ENCODE peak calls at places on chromosomes 6 and 20, in four cellular contexts. One of them, this sample, is unnamed.

GRCh38 chr20:8066662-8067061 is 47.1 kb upstream of the TMX4 start:
- DNase-seq in GM12878: no peak
- DNase-seq in IMR-90: no peak
- DNase-seq in HepG2: no peak
- DNase-seq in this sample: no peak

GRCh38 chr6:104601008-104601745 is 258.5 kb downstream of the HACE1 start:
- DNase-seq in HepG2: no peak
- DNase-seq in GM12878: no peak
- DNase-seq in IMR-90: no peak
- DNase-seq in this sample: no peak

GRCh38 chr6:145948878-145949613 is 15.1 kb downstream of the SHPRH start:
- DNase-seq in GM12878: no peak
- DNase-seq in IMR-90: no peak
- DNase-seq in HepG2: no peak
- DNase-seq in this sample: no peak

GRCh38 chr6:167683028-167683862 is 143.5 kb upstream of the AFDN start:
- DNase-seq in HepG2: peak
- DNase-seq in GM12878: no peak
- DNase-seq in IMR-90: peak
- DNase-seq in this sample: no peak

GRCh38 chr20:51529758-51530157 is 12.8 kb downstream of the NFATC2 start:
- DNase-seq in GM12878: no peak
- DNase-seq in IMR-90: peak
- DNase-seq in HepG2: no peak
- DNase-seq in this sample: peak

GRCh38 chr20:13995841-13996240 is 525 bp downstream of the MACROD2 start:
- DNase-seq in GM12878: no peak
- DNase-seq in HepG2: no peak
- DNase-seq in IMR-90: no peak
- DNase-seq in this sample: no peak

GRCh38 chr6:16108996-16109658 is 19.8 kb upstream of the MYLIP start:
- DNase-seq in HepG2: no peak
- DNase-seq in IMR-90: no peak
- DNase-seq in GM12878: no peak
- DNase-seq in this sample: peak

GRCh38 chr20:1894471-1894950 is 696 bp upstream of the SIRPA start:
- DNase-seq in GM12878: no peak
- DNase-seq in IMR-90: peak
- DNase-seq in HepG2: no peak
- DNase-seq in this sample: peak

GRCh38 chr6:11912420-11912819 is 99.7 kb upstream of the HIVEP1 start:
- DNase-seq in IMR-90: no peak
- DNase-seq in HepG2: no peak
- DNase-seq in GM12878: no peak
- DNase-seq in this sample: no peak

GRCh38 chr6:5442946-5443345 is 181.6 kb downstream of the FARS2 start:
- DNase-seq in HepG2: no peak
- DNase-seq in IMR-90: no peak
- DNase-seq in GM12878: no peak
- DNase-seq in this sample: no peak

GRCh38 chr6:112269165-112269564 is 14.8 kb upstream of the LAMA4 start:
- DNase-seq in IMR-90: peak
- DNase-seq in HepG2: no peak
- DNase-seq in GM12878: no peak
- DNase-seq in this sample: no peak

GRCh38 chr20:38873050-38873581 is 53.1 kb upstream of the FAM83D start:
- DNase-seq in IMR-90: no peak
- DNase-seq in GM12878: peak
- DNase-seq in HepG2: no peak
- DNase-seq in this sample: no peak

GRCh38 chr6:149950423-149950822 is 8.6 kb downstream of the ULBP2 start:
- DNase-seq in HepG2: no peak
- DNase-seq in IMR-90: no peak
- DNase-seq in GM12878: no peak
- DNase-seq in this sample: no peak

GRCh38 chr6:132282696-132283095 is 118.6 kb downstream of the MOXD1 start:
- DNase-seq in IMR-90: no peak
- DNase-seq in HepG2: no peak
- DNase-seq in GM12878: no peak
- DNase-seq in this sample: no peak

GRCh38 chr6:39819676-39820075 is 27.5 kb downstream of the DAAM2 start:
- DNase-seq in GM12878: no peak
- DNase-seq in HepG2: no peak
- DNase-seq in IMR-90: no peak
- DNase-seq in this sample: no peak

DNA sequence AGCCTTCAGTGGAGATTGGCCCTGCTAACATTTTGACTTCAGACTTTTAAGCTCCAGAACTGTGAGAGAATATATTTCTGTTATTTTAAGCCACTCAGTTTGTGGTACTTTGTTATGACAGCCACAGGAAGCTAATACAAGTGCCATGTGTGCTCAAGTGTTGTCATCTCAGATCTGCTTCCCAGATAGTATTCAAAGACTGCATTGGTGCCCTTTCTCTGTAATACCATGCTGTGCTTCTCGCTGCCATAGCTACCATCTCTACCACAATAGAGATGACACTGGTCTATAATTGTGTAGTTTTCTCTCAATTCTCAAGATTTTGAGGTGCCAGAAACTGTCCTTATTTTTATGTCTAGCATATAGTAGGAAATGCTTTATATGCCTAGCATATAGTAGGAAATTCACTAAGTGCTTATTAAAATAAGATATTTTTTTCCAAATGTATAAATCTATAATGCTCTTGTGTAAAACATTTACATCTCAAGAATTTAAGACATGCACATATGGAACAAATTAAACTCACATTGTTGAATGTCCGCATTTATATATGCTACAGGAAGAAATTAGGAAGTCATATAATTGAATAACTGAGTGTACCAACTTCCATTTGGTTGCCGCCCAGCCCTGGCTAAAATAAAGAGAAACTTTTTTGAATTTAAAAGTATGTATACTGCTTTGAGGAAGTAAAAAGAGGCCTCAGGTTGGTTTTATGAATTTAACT is 77.6 kb downstream of the TPBG start:
- DNase-seq in GM12878: no peak
- DNase-seq in HepG2: no peak
- DNase-seq in IMR-90: no peak
- DNase-seq in this sample: no peak
- TF ChIP-seq MXI1 in GM12878: no peak
- TF ChIP-seq MXI1 in HepG2: no peak
- TF ChIP-seq MXI1 in IMR-90: no peak
- TF ChIP-seq MXI1 in this sample: no peak

GRCh38 chr6:62285612-62286469 is at the start of gene KHDRBS2:
- DNase-seq in IMR-90: no peak
- DNase-seq in GM12878: peak
- DNase-seq in HepG2: peak
- DNase-seq in this sample: no peak

GRCh38 chr6:62286470-62286843 is 432 bp upstream of the KHDRBS2 start:
- DNase-seq in IMR-90: no peak
- DNase-seq in HepG2: no peak
- DNase-seq in GM12878: no peak
- DNase-seq in this sample: no peak

GRCh38 chr6:62283359-62283758 is 2.7 kb downstream of the KHDRBS2 start:
- DNase-seq in GM12878: no peak
- DNase-seq in HepG2: no peak
- DNase-seq in IMR-90: no peak
- DNase-seq in this sample: no peak

GRCh38 chr6:62283828-62284411 is 2.1 kb downstream of the KHDRBS2 start:
- DNase-seq in HepG2: peak
- DNase-seq in GM12878: no peak
- DNase-seq in IMR-90: peak
- DNase-seq in this sample: no peak

GRCh38 chr6:62284725-62285124 is 1.3 kb downstream of the KHDRBS2 start:
- DNase-seq in GM12878: no peak
- DNase-seq in IMR-90: no peak
- DNase-seq in HepG2: no peak
- DNase-seq in this sample: no peak
- H3K4me2 ChIP-seq in GM12878: no peak
- H3K4me2 ChIP-seq in IMR-90: no peak
- H3K4me2 ChIP-seq in HepG2: no peak
- H3K4me2 ChIP-seq in this sample: no peak

DNA sequence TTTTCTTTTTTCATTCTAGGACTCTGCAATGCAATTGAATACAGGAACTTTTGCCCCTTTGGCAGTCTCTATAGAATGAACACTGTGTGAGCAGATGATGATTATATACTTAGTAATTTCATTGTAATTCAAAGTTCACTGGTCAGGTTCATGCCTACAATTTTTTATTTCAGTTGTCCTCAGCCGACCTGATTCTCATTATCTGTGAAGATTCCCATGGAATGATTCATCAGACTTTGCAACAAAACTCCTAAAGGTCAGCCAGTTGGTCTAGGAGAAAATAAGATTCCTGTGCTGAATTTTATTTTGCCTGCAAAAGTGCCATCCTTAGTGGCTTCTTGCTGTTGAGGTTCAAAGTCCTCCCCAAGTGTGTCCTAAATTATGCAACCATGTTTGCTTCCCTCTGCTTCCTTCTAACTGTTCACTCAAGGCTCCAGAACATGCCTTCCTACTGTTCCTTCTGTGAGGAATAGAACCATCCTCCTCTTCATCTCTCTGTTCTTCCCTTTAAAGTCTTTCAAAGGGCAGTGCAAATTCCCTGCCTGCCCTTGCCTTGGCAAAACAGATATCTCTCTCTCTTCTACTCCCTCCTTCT is 194.2 kb upstream of the CNR1 start:
- DNase-seq in GM12878: no peak
- DNase-seq in HepG2: peak
- DNase-seq in IMR-90: no peak
- DNase-seq in this sample: no peak
- TF ChIP-seq MXI1 in GM12878: no peak
- TF ChIP-seq MXI1 in HepG2: no peak
- TF ChIP-seq MXI1 in IMR-90: no peak
- TF ChIP-seq MXI1 in this sample: no peak

DNA sequence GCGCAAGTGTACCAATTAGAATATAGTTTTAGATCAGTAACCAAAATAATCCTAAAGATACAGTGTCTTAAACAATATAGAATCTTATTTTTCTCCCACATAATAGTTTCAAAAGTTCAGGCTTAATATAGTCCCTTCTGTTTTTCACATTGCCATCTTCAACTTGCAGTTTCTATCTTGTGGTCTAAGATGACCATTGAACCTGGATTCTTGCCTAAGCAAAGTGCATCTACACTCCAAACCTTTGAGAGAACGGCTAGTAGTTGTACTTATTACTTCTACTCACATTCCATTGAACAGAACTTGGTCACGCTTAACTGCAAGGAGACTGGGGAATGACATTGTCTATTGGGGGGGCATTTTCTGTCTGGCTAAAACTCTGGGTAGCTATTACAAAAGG is 373.0 kb downstream of the LMBRD1 start:
- DNase-seq in IMR-90: no peak
- DNase-seq in HepG2: no peak
- DNase-seq in GM12878: no peak
- DNase-seq in this sample: no peak
- H3K4me2 ChIP-seq in IMR-90: no peak
- H3K4me2 ChIP-seq in HepG2: no peak
- H3K4me2 ChIP-seq in GM12878: no peak
- H3K4me2 ChIP-seq in this sample: no peak

GRCh38 chr6:89050155-89050554 is 30.4 kb upstream of the PNRC1 start:
- DNase-seq in HepG2: peak
- DNase-seq in IMR-90: peak
- DNase-seq in GM12878: no peak
- DNase-seq in this sample: no peak
- TF ChIP-seq MXI1 in HepG2: no peak
- TF ChIP-seq MXI1 in IMR-90: no peak
- TF ChIP-seq MXI1 in GM12878: no peak
- TF ChIP-seq MXI1 in this sample: no peak

DNA sequence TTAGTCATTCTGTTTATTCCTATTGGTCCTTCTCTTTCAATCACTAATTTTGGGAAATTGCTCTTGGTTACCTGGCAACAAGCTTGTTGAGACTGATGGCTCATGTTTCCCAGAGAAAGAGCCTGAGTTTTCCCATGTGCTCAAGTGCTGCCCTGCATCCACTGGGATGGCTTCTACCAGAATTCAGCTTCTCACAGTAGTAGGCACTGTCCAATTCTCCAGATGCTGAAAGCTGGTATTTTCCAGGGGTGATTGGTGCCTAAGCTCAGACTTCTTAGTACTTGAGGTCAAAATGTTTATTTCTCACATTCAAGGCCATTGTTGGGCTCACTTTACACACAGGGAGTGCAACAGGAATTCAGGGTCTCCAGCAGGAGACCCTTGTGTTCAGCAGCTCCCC is 29.1 kb upstream of the SLC2A12 start:
- DNase-seq in HepG2: no peak
- DNase-seq in GM12878: no peak
- DNase-seq in IMR-90: no peak
- DNase-seq in this sample: no peak
- H3K4me2 ChIP-seq in HepG2: no peak
- H3K4me2 ChIP-seq in GM12878: no peak
- H3K4me2 ChIP-seq in IMR-90: no peak
- H3K4me2 ChIP-seq in this sample: no peak

GRCh38 chr6:3287308-3287707 is 28.6 kb downstream of the PSMG4 start:
- DNase-seq in GM12878: no peak
- DNase-seq in IMR-90: no peak
- DNase-seq in HepG2: no peak
- DNase-seq in this sample: no peak
- TF ChIP-seq MXI1 in GM12878: no peak
- TF ChIP-seq MXI1 in IMR-90: no peak
- TF ChIP-seq MXI1 in HepG2: no peak
- TF ChIP-seq MXI1 in this sample: no peak